ENCODE peak calls at places on chromosomes 7 and 10, in five cellular contexts. L is T-helper 1 cell, J is left ventricle myocardium inferior, D is Right ventricle myocardium superior, E is hepatocyte. H is an unnamed sample.

GRCh38 chr7:6649241-6649961 is 12.3 kb downstream of the ZNF316 start:
- DNase-seq in L (no peak), J (no peak), D (peak; percentile 32), E (no peak), H (no peak)

GRCh38 chr7:105802611-105803520 is 73.5 kb downstream of the ATXN7L1 start:
- DNase-seq in L (no peak), J (no peak), D (no peak), E (peak; percentile 23), H (no peak)

GRCh38 chr7:105876964-105877601 is 684 bp upstream of the ATXN7L1 start:
- DNase-seq in L (no peak), J (peak; percentile 32), D (peak; percentile 49), E (peak; percentile 79), H (peak; percentile 30)

GRCh38 chr10:88117227-88117626 is 253.8 kb downstream of the PTEN start:
- DNase-seq in L (no peak), J (no peak), D (no peak), E (no peak), H (no peak)

GRCh38 chr10:33042565-33042964 is 84.5 kb upstream of the ITGB1 start:
- DNase-seq in L (no peak), J (no peak), D (no peak), E (no peak), H (no peak)

GRCh38 chr10:46234431-46235060 is 52.3 kb upstream of the ANTXRL start:
- DNase-seq in L (no peak), J (no peak), D (no peak), E (no peak), H (no peak)

GRCh38 chr10:78576276-78576675 is 492.5 kb upstream of the ZMIZ1 start:
- DNase-seq in L (no peak), J (peak; percentile 32), D (no peak), E (no peak), H (no peak)

GRCh38 chr10:123389520-123389919 is 235.3 kb downstream of the BUB3 start:
- DNase-seq in L (no peak), J (no peak), D (no peak), E (no peak), H (no peak)

GRCh38 chr10:74922921-74923320 is 96.5 kb downstream of the KAT6B start:
- DNase-seq in L (no peak), J (no peak), D (no peak), E (no peak), H (no peak)